ENCODE peak calls at places on chromosomes 16 and 17, in five cellular contexts. One of them, this sample, is unnamed.

GRCh38 chr17:82662711-82663261 is 14.5 kb upstream of the WDR45B start:
- DNase-seq in GM12878: no peak
- DNase-seq in GM12891: no peak
- DNase-seq in H1: no peak
- DNase-seq in K562: no peak
- DNase-seq in this sample: no peak

GRCh38 chr17:4584125-4584834 is at the start of gene SMTNL2:
- DNase-seq in GM12878: no peak
- DNase-seq in GM12891: no peak
- DNase-seq in H1: no peak
- DNase-seq in K562: peak
- DNase-seq in this sample: peak

GRCh38 chr17:79804856-79805696 is 8.2 kb upstream of the CBX8 start:
- DNase-seq in GM12878: no peak
- DNase-seq in GM12891: no peak
- DNase-seq in H1: no peak
- DNase-seq in K562: no peak
- DNase-seq in this sample: no peak

GRCh38 chr16:86923656-86924055 is 345.3 kb downstream of the FOXL1 start:
- DNase-seq in GM12878: no peak
- DNase-seq in GM12891: no peak
- DNase-seq in H1: no peak
- DNase-seq in K562: no peak
- DNase-seq in this sample: no peak

GRCh38 chr16:55035956-55036355 is 105.3 kb downstream of the IRX5 start:
- DNase-seq in GM12878: no peak
- DNase-seq in GM12891: no peak
- DNase-seq in H1: peak
- DNase-seq in K562: no peak
- DNase-seq in this sample: no peak

GRCh38 chr17:2174471-2175293 is 119.8 kb downstream of the HIC1 start:
- DNase-seq in GM12878: no peak
- DNase-seq in GM12891: no peak
- DNase-seq in H1: no peak
- DNase-seq in K562: no peak
- DNase-seq in this sample: peak

GRCh38 chr17:42135664-42136653 is 13.4 kb downstream of the HSPB9 start:
- DNase-seq in GM12878: no peak
- DNase-seq in GM12891: no peak
- DNase-seq in H1: no peak
- DNase-seq in K562: no peak
- DNase-seq in this sample: no peak

GRCh38 chr17:67491009-67491677 is 114.1 kb downstream of the PITPNC1 start:
- DNase-seq in GM12878: no peak
- DNase-seq in GM12891: no peak
- DNase-seq in H1: peak
- DNase-seq in K562: no peak
- DNase-seq in this sample: peak

GRCh38 chr17:69093279-69093789 is 32.6 kb upstream of the ABCA9 start:
- DNase-seq in GM12878: no peak
- DNase-seq in GM12891: no peak
- DNase-seq in H1: no peak
- DNase-seq in K562: peak
- DNase-seq in this sample: no peak

GRCh38 chr17:48123111-48123510 is 15.5 kb downstream of the SNX11 start:
- DNase-seq in GM12878: no peak
- DNase-seq in GM12891: no peak
- DNase-seq in H1: no peak
- DNase-seq in K562: no peak
- DNase-seq in this sample: no peak

GRCh38 chr17:60361889-60362288 is 30.0 kb downstream of the USP32 start:
- DNase-seq in GM12878: no peak
- DNase-seq in GM12891: no peak
- DNase-seq in H1: no peak
- DNase-seq in K562: peak
- DNase-seq in this sample: no peak

GRCh38 chr16:1531638-1531910 is 1.9 kb upstream of the TMEM204 start:
- DNase-seq in GM12878: no peak
- DNase-seq in GM12891: no peak
- DNase-seq in H1: no peak
- DNase-seq in K562: no peak
- DNase-seq in this sample: no peak

GRCh38 chr17:81219476-81220180 is 3.1 kb downstream of the CEP131 start:
- DNase-seq in GM12878: no peak
- DNase-seq in GM12891: no peak
- DNase-seq in H1: no peak
- DNase-seq in K562: no peak
- DNase-seq in this sample: no peak

GRCh38 chr16:1981398-1981836 is at the start of gene NOXO1:
- DNase-seq in GM12878: no peak
- DNase-seq in GM12891: no peak
- DNase-seq in H1: peak
- DNase-seq in K562: no peak
- DNase-seq in this sample: no peak

GRCh38 chr17:78940241-78940640 is 15.1 kb upstream of the TIMP2 start:
- DNase-seq in GM12878: no peak
- DNase-seq in GM12891: no peak
- DNase-seq in H1: no peak
- DNase-seq in K562: no peak
- DNase-seq in this sample: no peak

GRCh38 chr16:58732545-58733247 is 1.4 kb downstream of the GOT2 start:
- DNase-seq in GM12878: no peak
- DNase-seq in GM12891: no peak
- DNase-seq in H1: no peak
- DNase-seq in K562: no peak
- DNase-seq in this sample: no peak

GRCh38 chr16:70157105-70157476 is 16.5 kb upstream of the CLEC18C start:
- DNase-seq in GM12878: no peak
- DNase-seq in GM12891: no peak
- DNase-seq in H1: no peak
- DNase-seq in K562: peak
- DNase-seq in this sample: peak

GRCh38 chr17:79749156-79749815 is 18.5 kb downstream of the ENPP7 start:
- DNase-seq in GM12878: no peak
- DNase-seq in GM12891: no peak
- DNase-seq in H1: no peak
- DNase-seq in K562: no peak
- DNase-seq in this sample: no peak

GRCh38 chr16:74477226-74477625 is 55.9 kb upstream of the CLEC18B start:
- DNase-seq in GM12878: no peak
- DNase-seq in GM12891: no peak
- DNase-seq in H1: no peak
- DNase-seq in K562: no peak
- DNase-seq in this sample: no peak
- TF ChIP-seq TAF1 in GM12878: no peak
- TF ChIP-seq TAF1 in GM12891: no peak
- TF ChIP-seq TAF1 in H1: no peak
- TF ChIP-seq TAF1 in K562: no peak
- TF ChIP-seq TAF1 in this sample: no peak

GRCh38 chr17:71522383-71522782 is 598.4 kb upstream of the SOX9 start:
- DNase-seq in GM12878: no peak
- DNase-seq in GM12891: no peak
- DNase-seq in H1: no peak
- DNase-seq in K562: no peak
- DNase-seq in this sample: no peak
- TF ChIP-seq TAF1 in GM12878: no peak
- TF ChIP-seq TAF1 in GM12891: no peak
- TF ChIP-seq TAF1 in H1: no peak
- TF ChIP-seq TAF1 in K562: no peak
- TF ChIP-seq TAF1 in this sample: no peak

GRCh38 chr17:15464211-15464610 is 3.2 kb downstream of the CDRT4 start:
- DNase-seq in GM12878: no peak
- DNase-seq in GM12891: no peak
- DNase-seq in H1: no peak
- DNase-seq in K562: no peak
- DNase-seq in this sample: no peak
- TF ChIP-seq TAF1 in GM12878: no peak
- TF ChIP-seq TAF1 in GM12891: no peak
- TF ChIP-seq TAF1 in H1: no peak
- TF ChIP-seq TAF1 in K562: no peak
- TF ChIP-seq TAF1 in this sample: no peak

DNA sequence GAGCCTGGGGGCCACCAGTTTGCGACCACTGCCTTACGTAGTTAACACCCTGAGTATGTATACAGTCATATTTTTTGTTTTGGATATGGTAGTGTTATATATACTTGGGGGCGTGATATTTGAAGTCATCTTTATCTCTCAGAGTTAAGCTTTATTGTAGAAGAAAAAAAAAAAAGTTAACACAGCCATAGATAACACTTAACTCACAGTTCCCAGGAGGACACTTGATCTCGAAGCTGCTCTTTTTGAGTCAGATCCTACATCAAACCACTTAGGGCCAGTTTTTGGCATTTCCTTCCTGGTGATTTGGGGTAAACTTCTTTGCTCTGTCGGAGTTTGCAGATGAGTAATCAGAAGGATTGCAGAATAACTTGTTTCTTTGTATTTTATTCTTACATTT is 5.8 kb downstream of the ITPRIPL2 start:
- DNase-seq in GM12878: no peak
- DNase-seq in GM12891: no peak
- DNase-seq in H1: no peak
- DNase-seq in K562: no peak
- DNase-seq in this sample: no peak
- TF ChIP-seq TAF1 in GM12878: no peak
- TF ChIP-seq TAF1 in GM12891: no peak
- TF ChIP-seq TAF1 in H1: no peak
- TF ChIP-seq TAF1 in K562: no peak
- TF ChIP-seq TAF1 in this sample: no peak

This sample was measured in SK-N-SH.